ENCODE peak calls at places on chromosomes 7 and 10, in nine cellular contexts. T, J, W, Y, F, K, X, Z and V are unnamed samples.

GRCh38 chr7:157011333-157012112 is 1.1 kb upstream of the MNX1 start:
- DNase-seq in W (no peak), J (no peak), Y (no peak), Z (no peak), X (no peak), T (no peak), F (no peak), K (no peak), V (no peak)

GRCh38 chr10:131574707-131575430 is 263.3 kb upstream of the TCERG1L start:
- DNase-seq in Y (no peak), J (no peak), K (no peak), Z (no peak), F (no peak), X (no peak), T (no peak), W (no peak), V (no peak)

GRCh38 chr10:88039496-88040200 is 176.2 kb downstream of the PTEN start:
- DNase-seq in K (no peak), X (no peak), W (no peak), Z (no peak), Y (no peak), J (no peak), F (no peak), T (peak; percentile 59), V (no peak)

GRCh38 chr10:56035489-56035888 is 325.6 kb downstream of the ZWINT start:
- DNase-seq in X (no peak), W (no peak), T (no peak), K (no peak), J (no peak), Y (no peak), Z (no peak), F (no peak), V (no peak)

GRCh38 chr10:96366508-96366907 is 7.7 kb upstream of the OPALIN start:
- DNase-seq in Y (peak; percentile 29), F (no peak), X (no peak), T (no peak), W (no peak), Z (no peak), K (no peak), J (no peak), V (no peak)

GRCh38 chr10:13775786-13776780 is 189.3 kb downstream of the PRPF18 start:
- DNase-seq in K (no peak), Z (peak; percentile 78), T (peak; percentile 82), W (no peak), X (no peak), Y (peak; percentile 44), J (no peak), F (no peak), V (no peak)

GRCh38 chr10:125037145-125037544 is 95.2 kb downstream of the ZRANB1 start:
- DNase-seq in W (no peak), T (peak; percentile 57), F (no peak), Y (no peak), J (no peak), Z (peak; percentile 90), K (peak; percentile 46), X (peak; percentile 95), V (no peak)

GRCh38 chr7:39270018-39270417 is 292.3 kb downstream of the POU6F2 start:
- DNase-seq in J (no peak), Y (no peak), W (no peak), X (no peak), Z (no peak), K (no peak), T (no peak), F (no peak), V (no peak)

GRCh38 chr7:144497296-144497695 is 93.8 kb upstream of the NOBOX start:
- DNase-seq in T (no peak), F (no peak), J (no peak), Y (no peak), K (no peak), X (no peak), Z (no peak), W (no peak), V (no peak)